ENCODE peak calls at places on chromosomes 5 and 9, in eight cellular contexts. X is pancreas; K is sciatic nerve; O is choroid plexus epithelial cell; Z is naive B cell; V is stimulated activated CD8-positive, alpha-beta memory T cell treated with anti-CD3 and anti-CD28 coated beads, Interleukin-4, amount 100 ng/mL, for 1 hour; N is cerebellar nuclear complex; Q is NCI-H1105 treated with DMSO at 0.1 percent for 48 hours. G is an unnamed sample.

GRCh38 chr9:109060235-109060634 is 46.9 kb upstream of the CTNNAL1 start:
- DNase-seq in X (no peak), K (no peak), O (no peak), Z (no peak), V (no peak), N (no peak), Q (no peak), G (no peak)

GRCh38 chr5:141705503-141705902 is 23.5 kb upstream of the ARAP3 start:
- DNase-seq in X (no peak), K (no peak), O (no peak), Z (no peak), V (no peak), N (no peak), Q (no peak), G (no peak)

GRCh38 chr9:72954431-72955420 is 1.9 kb upstream of the ALDH1A1 start:
- DNase-seq in X (no peak), K (no peak), O (no peak), Z (no peak), V (no peak), N (no peak), Q (peak), G (peak)

GRCh38 chr9:17906204-17906840 is 327.5 kb downstream of the SH3GL2 start:
- DNase-seq in X (peak), K (no peak), O (no peak), Z (no peak), V (no peak), N (no peak), Q (peak), G (peak)

GRCh38 chr5:171314728-171315385 is 5.8 kb downstream of the TLX3 start:
- DNase-seq in X (no peak), K (no peak), O (no peak), Z (no peak), V (no peak), N (no peak), Q (no peak), G (peak)

GRCh38 chr5:145921211-145921610 is 15.2 kb upstream of the SH3RF2 start:
- DNase-seq in X (no peak), K (no peak), O (no peak), Z (no peak), V (no peak), N (no peak), Q (no peak), G (no peak)

GRCh38 chr9:105557804-105558610 is at the start of gene FKTN:
- DNase-seq in X (peak), K (peak), O (peak), Z (peak), V (peak), N (peak), Q (peak), G (peak)

GRCh38 chr5:135885031-135885430 is 10.6 kb downstream of the IL9 start:
- DNase-seq in X (no peak), K (no peak), O (no peak), Z (no peak), V (no peak), N (no peak), Q (no peak), G (no peak)

GRCh38 chr5:60370508-60370907 is 329.5 kb downstream of the DEPDC1B start:
- DNase-seq in X (no peak), K (no peak), O (no peak), Z (no peak), V (no peak), N (no peak), Q (no peak), G (no peak)

GRCh38 chr9:128244443-128245226 is 31.2 kb downstream of the GOLGA2 start:
- DNase-seq in X (no peak), K (peak), O (peak), Z (peak), V (no peak), N (no peak), Q (no peak), G (peak)

GRCh38 chr9:114946013-114946412 is 15.6 kb upstream of the TNFSF8 start:
- DNase-seq in X (no peak), K (no peak), O (no peak), Z (no peak), V (no peak), N (no peak), Q (no peak), G (no peak)

GRCh38 chr9:85178486-85178885 is 509.0 kb downstream of the NTRK2 start:
- DNase-seq in X (no peak), K (no peak), O (no peak), Z (no peak), V (no peak), N (no peak), Q (peak), G (no peak)

GRCh38 chr9:21766096-21766495 is 36.3 kb upstream of the MTAP start:
- DNase-seq in X (no peak), K (no peak), O (no peak), Z (no peak), V (no peak), N (no peak), Q (no peak), G (no peak)

GRCh38 chr5:151896041-151896691 is 28.5 kb downstream of the GLRA1 start:
- DNase-seq in X (no peak), K (no peak), O (peak), Z (no peak), V (no peak), N (no peak), Q (no peak), G (peak)

GRCh38 chr9:71072587-71072986 is 48.8 kb downstream of the TRPM3 start:
- DNase-seq in X (no peak), K (no peak), O (no peak), Z (no peak), V (no peak), N (no peak), Q (no peak), G (no peak)

GRCh38 chr9:80952523-80952922 is 736.8 kb downstream of the TLE1 start:
- DNase-seq in X (no peak), K (no peak), O (no peak), Z (no peak), V (no peak), N (no peak), Q (no peak), G (no peak)

GRCh38 chr9:113609562-113610318 is 146.2 kb downstream of the RGS3 start:
- DNase-seq in X (peak), K (peak), O (peak), Z (no peak), V (no peak), N (no peak), Q (no peak), G (no peak)

GRCh38 chr9:6197330-6197729 is 18.3 kb upstream of the IL33 start:
- DNase-seq in X (no peak), K (no peak), O (peak), Z (no peak), V (no peak), N (no peak), Q (no peak), G (peak)

GRCh38 chr5:159768243-159768642 is 148.0 kb upstream of the ADRA1B start:
- DNase-seq in X (no peak), K (no peak), O (peak), Z (no peak), V (no peak), N (no peak), Q (no peak), G (peak)

GRCh38 chr9:16501098-16501663 is 369.3 kb downstream of the BNC2 start:
- DNase-seq in X (no peak), K (no peak), O (peak), Z (no peak), V (no peak), N (no peak), Q (no peak), G (no peak)

GRCh38 chr5:151451626-151452520 is 4.5 kb downstream of the SLC36A1 start:
- DNase-seq in X (no peak), K (no peak), O (peak), Z (no peak), V (no peak), N (no peak), Q (no peak), G (peak)

GRCh38 chr5:149317281-149318048 is 27.8 kb upstream of the GRPEL2 start:
- DNase-seq in X (no peak), K (no peak), O (peak), Z (peak), V (no peak), N (peak), Q (peak), G (peak)

GRCh38 chr5:157265714-157266285 is at the start of gene CYFIP2:
- DNase-seq in X (peak), K (peak), O (no peak), Z (peak), V (peak), N (no peak), Q (peak), G (peak)

GRCh38 chr9:31071606-31072286 is 1312.7 kb upstream of the ACO1 start:
- DNase-seq in X (no peak), K (no peak), O (no peak), Z (no peak), V (no peak), N (no peak), Q (no peak), G (no peak)

GRCh38 chr5:25862276-25862675 is 1176.1 kb downstream of the CDH9 start:
- DNase-seq in X (no peak), K (no peak), O (no peak), Z (no peak), V (no peak), N (no peak), Q (no peak), G (no peak)

GRCh38 chr9:111969622-111970021 is 73.0 kb downstream of the UGCG start:
- DNase-seq in X (no peak), K (peak), O (no peak), Z (no peak), V (no peak), N (no peak), Q (no peak), G (no peak)

GRCh38 chr5:172102913-172103629 is 85.0 kb downstream of the STK10 start:
- DNase-seq in X (no peak), K (no peak), O (peak), Z (no peak), V (no peak), N (peak), Q (no peak), G (peak)

GRCh38 chr9:98038958-98039357 is 17.6 kb upstream of the NANS start:
- DNase-seq in X (no peak), K (no peak), O (no peak), Z (no peak), V (no peak), N (no peak), Q (no peak), G (no peak)

GRCh38 chr9:76441551-76442322 is 17.2 kb upstream of the GCNT1 start:
- DNase-seq in X (no peak), K (no peak), O (peak), Z (no peak), V (no peak), N (no peak), Q (no peak), G (peak)

GRCh38 chr5:91178461-91178860 is 204.7 kb downstream of the ARRDC3 start:
- DNase-seq in X (no peak), K (no peak), O (peak), Z (no peak), V (no peak), N (no peak), Q (no peak), G (peak)

GRCh38 chr5:160342413-160342941 is 27.9 kb downstream of the C1QTNF2 start:
- DNase-seq in X (no peak), K (no peak), O (peak), Z (no peak), V (no peak), N (peak), Q (no peak), G (peak)